ENCODE peak calls at places on chromosomes 12 and 14, in six cellular contexts. H, X, G, S, B and N are unnamed samples.

GRCh38 chr12:111506260-111506659 is 92.9 kb downstream of the ATXN2 start:
- DNase-seq in H (no peak), X (no peak), G (no peak), S (no peak), B (no peak), N (no peak)

GRCh38 chr12:46523863-46524770 is 151.5 kb upstream of the SLC38A2 start:
- DNase-seq in H (peak), X (peak), G (peak), S (peak), B (no peak), N (no peak)

GRCh38 chr14:93717222-93717967 is 70.9 kb downstream of the PRIMA1 start:
- DNase-seq in H (no peak), X (no peak), G (no peak), S (no peak), B (no peak), N (no peak)

GRCh38 chr14:49971156-49972141 is 78.6 kb downstream of the ARF6 start:
- DNase-seq in H (no peak), X (peak), G (no peak), S (no peak), B (peak), N (no peak)

GRCh38 chr14:94328196-94328595 is 5.1 kb upstream of the SERPINA6 start:
- DNase-seq in H (no peak), X (no peak), G (no peak), S (no peak), B (no peak), N (no peak)

GRCh38 chr12:12715459-12716150 is 1.6 kb upstream of the CDKN1B start:
- DNase-seq in H (peak), X (no peak), G (no peak), S (no peak), B (no peak), N (no peak)

GRCh38 chr12:27754795-27755194 is 25.2 kb upstream of the KLHL42 start:
- DNase-seq in H (no peak), X (no peak), G (no peak), S (no peak), B (no peak), N (no peak)

GRCh38 chr12:2341871-2342270 is 289.1 kb downstream of the CACNA1C start:
- DNase-seq in H (no peak), X (peak), G (no peak), S (no peak), B (no peak), N (no peak)

GRCh38 chr12:90024261-90024660 is 315.6 kb upstream of the ATP2B1 start:
- DNase-seq in H (peak), X (peak), G (no peak), S (no peak), B (no peak), N (no peak)

GRCh38 chr12:101634724-101635123 is 40.0 kb downstream of the MYBPC1 start:
- DNase-seq in H (no peak), X (no peak), G (no peak), S (no peak), B (peak), N (no peak)

GRCh38 chr12:79566452-79566851 is 124.3 kb downstream of the PAWR start:
- DNase-seq in H (no peak), X (peak), G (peak), S (no peak), B (no peak), N (no peak)

GRCh38 chr12:46661161-46661845 is 164.5 kb downstream of the SLC38A4 start:
- DNase-seq in H (peak), X (peak), G (peak), S (peak), B (peak), N (peak)

GRCh38 chr12:123485756-123486155 is 27.8 kb downstream of the SNRNP35 start:
- DNase-seq in H (no peak), X (no peak), G (no peak), S (no peak), B (no peak), N (no peak)

GRCh38 chr14:53952533-53952932 is 4.1 kb downstream of the BMP4 start:
- DNase-seq in H (no peak), X (no peak), G (no peak), S (no peak), B (no peak), N (no peak)

GRCh38 chr14:97878727-97879126 is 1081.5 kb downstream of the VRK1 start:
- DNase-seq in H (no peak), X (no peak), G (no peak), S (no peak), B (no peak), N (no peak)

GRCh38 chr12:89327477-89328094 is 24.7 kb downstream of the DUSP6 start:
- DNase-seq in H (no peak), X (no peak), G (no peak), S (no peak), B (no peak), N (no peak)

GRCh38 chr12:15584366-15585041 is 204.7 kb downstream of the EPS8 start:
- DNase-seq in H (peak), X (peak), G (peak), S (no peak), B (no peak), N (peak)

GRCh38 chr14:32435411-32435810 is 106.3 kb downstream of the AKAP6 start:
- DNase-seq in H (no peak), X (no peak), G (no peak), S (no peak), B (no peak), N (no peak)

GRCh38 chr12:58745348-58746125 is 174.8 kb downstream of the LRIG3 start:
- DNase-seq in H (no peak), X (peak), G (no peak), S (no peak), B (no peak), N (no peak)

GRCh38 chr12:25557830-25558436 is 4.8 kb upstream of the LMNTD1 start:
- DNase-seq in H (peak), X (peak), G (peak), S (peak), B (no peak), N (peak)
- TF ChIP-seq BHLHE40 in H (no peak), X (no peak), G (no peak), S (no peak), B (no peak), N (no peak)

GRCh38 chr12:132285991-132286681 is 43.3 kb downstream of the GALNT9 start:
- DNase-seq in H (peak), X (peak), G (peak), S (no peak), B (no peak), N (no peak)
- TF ChIP-seq BHLHE40 in H (no peak), X (no peak), G (no peak), S (no peak), B (no peak), N (no peak)

GRCh38 chr12:98530068-98530467 is 14.7 kb downstream of the TMPO start:
- DNase-seq in H (no peak), X (no peak), G (no peak), S (no peak), B (no peak), N (no peak)

GRCh38 chr12:98533723-98534251 is 18.4 kb downstream of the TMPO start:
- DNase-seq in H (no peak), X (peak), G (peak), S (no peak), B (no peak), N (no peak)

GRCh38 chr12:98538031-98538430 is 22.6 kb downstream of the TMPO start:
- DNase-seq in H (no peak), X (no peak), G (no peak), S (no peak), B (no peak), N (no peak)

GRCh38 chr12:98532687-98533304 is 17.4 kb downstream of the TMPO start:
- DNase-seq in H (peak), X (peak), G (peak), S (peak), B (no peak), N (peak)
- TF ChIP-seq BHLHE40 in H (no peak), X (no peak), G (no peak), S (no peak), B (no peak), N (no peak)

DNA sequence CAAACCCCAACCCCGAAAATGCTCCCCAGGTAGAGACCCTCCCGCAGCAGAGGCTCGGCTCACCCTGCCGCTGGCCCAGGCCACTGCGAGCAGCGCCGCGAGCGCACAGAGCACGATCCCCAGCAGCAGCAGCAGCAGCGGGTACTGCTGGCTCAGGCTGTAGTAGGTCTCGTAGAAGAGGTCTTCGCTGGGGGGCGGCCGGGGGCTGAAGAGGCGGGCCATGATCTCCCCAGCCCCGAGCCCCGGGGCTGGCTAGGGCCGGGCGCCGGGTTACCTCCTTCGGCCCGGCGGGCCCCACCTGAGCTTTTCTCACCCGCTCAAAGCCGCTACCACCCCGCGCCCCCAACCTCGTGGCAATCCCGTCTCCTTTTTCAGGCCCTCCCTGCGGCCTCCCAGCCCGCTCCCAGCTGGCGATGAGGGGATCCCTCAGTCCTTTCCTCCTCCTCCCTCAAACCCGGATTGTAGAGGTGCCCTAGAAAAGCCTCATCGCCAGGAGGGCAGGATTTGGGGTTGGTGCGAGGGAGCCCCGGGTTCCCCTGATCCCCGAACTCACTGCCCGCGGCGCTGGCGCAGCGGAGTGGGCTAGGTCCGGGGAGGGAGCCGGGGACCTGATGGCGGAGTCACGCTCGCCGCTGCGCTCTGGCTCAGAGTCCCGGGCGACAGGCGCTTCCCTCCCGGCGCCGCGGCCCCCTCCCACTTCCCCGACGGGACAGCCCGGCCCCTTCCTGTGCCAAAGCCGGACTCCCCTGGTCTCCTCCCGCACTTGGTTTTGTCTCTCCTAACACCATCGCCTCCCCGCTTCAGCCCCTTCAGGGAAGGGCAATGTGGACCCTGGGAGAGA is at the start of gene ADCY4:
- DNase-seq in H (no peak), X (no peak), G (no peak), S (no peak), B (no peak), N (no peak)
- TF ChIP-seq BHLHE40 in H (no peak), X (no peak), G (no peak), S (no peak), B (no peak), N (no peak)

GRCh38 chr12:119177056-119177325 is 1.7 kb upstream of the HSPB8 start:
- DNase-seq in H (no peak), X (no peak), G (no peak), S (no peak), B (no peak), N (no peak)
- TF ChIP-seq BHLHE40 in H (no peak), X (no peak), G (no peak), S (no peak), B (no peak), N (no peak)

DNA sequence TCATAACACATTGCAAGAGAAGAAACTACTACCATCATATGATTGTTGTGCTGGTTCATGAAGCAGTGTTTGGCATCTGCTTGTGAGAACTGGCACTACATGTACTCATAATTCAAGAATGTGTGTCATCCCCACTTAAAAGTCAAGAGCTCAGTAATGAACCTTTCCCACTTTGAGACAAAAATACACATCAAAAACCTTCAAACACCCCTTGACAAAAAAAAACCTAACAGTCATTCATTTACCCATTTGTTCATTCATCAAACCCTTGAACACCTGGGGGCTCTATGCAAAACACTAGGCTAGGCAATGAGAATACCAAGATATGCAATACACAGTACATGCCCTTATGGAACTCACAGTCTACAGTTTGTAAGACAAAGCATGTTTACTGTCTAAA is 40.0 kb downstream of the KIF21A start:
- DNase-seq in H (no peak), X (no peak), G (no peak), S (no peak), B (peak), N (no peak)
- TF ChIP-seq BHLHE40 in H (no peak), X (no peak), G (no peak), S (no peak), B (no peak), N (no peak)

DNA sequence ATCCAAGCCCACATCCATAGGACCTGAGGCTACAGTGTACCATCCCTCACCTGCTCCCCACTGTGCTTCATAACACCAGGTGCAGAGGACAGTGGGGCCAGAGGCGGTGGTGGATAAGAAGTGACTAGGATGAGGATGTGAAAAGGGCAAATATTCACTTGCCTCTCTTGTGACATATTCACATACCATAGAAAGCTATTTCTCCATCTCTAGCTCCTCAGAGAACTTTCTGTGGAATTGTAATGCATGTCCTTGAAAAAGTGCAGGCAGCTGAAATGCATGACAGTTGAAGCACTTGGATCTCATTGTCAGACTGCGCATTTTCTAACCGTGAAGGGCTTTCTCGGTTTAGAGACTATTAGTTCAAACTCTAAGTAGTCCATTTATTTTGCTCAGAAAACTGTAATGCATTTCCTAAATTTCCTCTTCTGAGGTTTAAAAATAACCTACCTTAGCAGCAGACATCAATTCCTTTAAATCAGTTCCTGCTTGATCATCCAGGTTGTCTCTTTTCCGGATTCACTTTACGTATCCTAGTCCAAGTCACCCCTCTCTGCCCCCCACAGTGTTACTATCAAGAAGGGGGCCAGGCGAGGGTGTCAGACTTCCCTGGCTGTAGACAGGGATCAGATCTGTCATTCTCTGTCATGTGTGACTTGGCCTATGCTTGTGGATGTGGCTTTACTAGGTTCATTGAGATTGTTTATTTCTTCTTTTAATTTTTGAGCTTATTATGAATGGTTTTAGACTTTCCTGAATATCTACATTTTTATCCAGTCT is 984.0 kb upstream of the TMEM132C start:
- DNase-seq in H (no peak), X (no peak), G (no peak), S (no peak), B (no peak), N (no peak)
- TF ChIP-seq BHLHE40 in H (no peak), X (no peak), G (no peak), S (no peak), B (no peak), N (no peak)